ENCODE peak calls at places on chromosome 22, in five cellular contexts. One of them, this sample, is unnamed.

GRCh38 chr22:43498856-43499253 is 87.0 kb downstream of the MPPED1 start:
- DNase-seq in A549: no peak
- DNase-seq in HepG2: no peak
- DNase-seq in K562: no peak
- DNase-seq in HCT116: no peak
- DNase-seq in this sample: no peak

GRCh38 chr22:46564084-46564714 is 26.8 kb upstream of the CELSR1 start:
- DNase-seq in A549: no peak
- DNase-seq in HepG2: no peak
- DNase-seq in K562: no peak
- DNase-seq in HCT116: no peak
- DNase-seq in this sample: no peak

GRCh38 chr22:22463855-22464540 is 44.5 kb downstream of the ZNF280B start:
- DNase-seq in A549: peak
- DNase-seq in HepG2: peak
- DNase-seq in K562: peak
- DNase-seq in HCT116: peak
- DNase-seq in this sample: peak

GRCh38 chr22:28899199-28899853 is 16.0 kb downstream of the ZNRF3 start:
- DNase-seq in A549: no peak
- DNase-seq in HepG2: no peak
- DNase-seq in K562: no peak
- DNase-seq in HCT116: no peak
- DNase-seq in this sample: peak

GRCh38 chr22:19815093-19815822 is 39.4 kb downstream of the GNB1L start:
- DNase-seq in A549: no peak
- DNase-seq in HepG2: no peak
- DNase-seq in K562: peak
- DNase-seq in HCT116: no peak
- DNase-seq in this sample: no peak

GRCh38 chr22:38176170-38176741 is 5.4 kb downstream of the PLA2G6 start:
- DNase-seq in A549: no peak
- DNase-seq in HepG2: no peak
- DNase-seq in K562: no peak
- DNase-seq in HCT116: no peak
- DNase-seq in this sample: peak

GRCh38 chr22:43811777-43812148 is 342 bp downstream of the EFCAB6 start:
- DNase-seq in A549: no peak
- DNase-seq in HepG2: no peak
- DNase-seq in K562: no peak
- DNase-seq in HCT116: no peak
- DNase-seq in this sample: peak

GRCh38 chr22:45308624-45309421 is 911 bp upstream of the FAM118A start:
- DNase-seq in A549: no peak
- DNase-seq in HepG2: no peak
- DNase-seq in K562: no peak
- DNase-seq in HCT116: peak
- DNase-seq in this sample: no peak

GRCh38 chr22:48338793-48339705 is 1488.6 kb downstream of the BRD1 start:
- DNase-seq in A549: no peak
- DNase-seq in HepG2: no peak
- DNase-seq in K562: no peak
- DNase-seq in HCT116: no peak
- DNase-seq in this sample: no peak

GRCh38 chr22:42856865-42857704 is at the start of gene ARFGAP3:
- DNase-seq in A549: peak
- DNase-seq in HepG2: peak
- DNase-seq in K562: peak
- DNase-seq in HCT116: peak
- DNase-seq in this sample: peak

GRCh38 chr22:42472671-42473070 is 40.5 kb upstream of the NFAM1 start:
- DNase-seq in A549: no peak
- DNase-seq in HepG2: no peak
- DNase-seq in K562: no peak
- DNase-seq in HCT116: no peak
- DNase-seq in this sample: no peak

GRCh38 chr22:45478108-45478771 is 24.4 kb upstream of the FBLN1 start:
- DNase-seq in A549: peak
- DNase-seq in HepG2: peak
- DNase-seq in K562: no peak
- DNase-seq in HCT116: no peak
- DNase-seq in this sample: peak

GRCh38 chr22:17243524-17243923 is 24.3 kb upstream of the ADA2 start:
- DNase-seq in A549: peak
- DNase-seq in HepG2: no peak
- DNase-seq in K562: no peak
- DNase-seq in HCT116: no peak
- DNase-seq in this sample: no peak

GRCh38 chr22:46667245-46667623 is 47.0 kb downstream of the GRAMD4 start:
- DNase-seq in A549: no peak
- DNase-seq in HepG2: no peak
- DNase-seq in K562: no peak
- DNase-seq in HCT116: no peak
- DNase-seq in this sample: no peak

GRCh38 chr22:40499187-40499753 is 128.9 kb downstream of the SGSM3 start:
- DNase-seq in A549: peak
- DNase-seq in HepG2: peak
- DNase-seq in K562: peak
- DNase-seq in HCT116: peak
- DNase-seq in this sample: peak

GRCh38 chr22:20494978-20495860 is at the start of gene KLHL22:
- DNase-seq in A549: no peak
- DNase-seq in HepG2: peak
- DNase-seq in K562: peak
- DNase-seq in HCT116: no peak
- DNase-seq in this sample: peak

GRCh38 chr22:43042101-43042780 is 27.3 kb upstream of the PACSIN2 start:
- DNase-seq in A549: no peak
- DNase-seq in HepG2: no peak
- DNase-seq in K562: no peak
- DNase-seq in HCT116: no peak
- DNase-seq in this sample: peak

GRCh38 chr22:45335854-45336492 is 26.2 kb downstream of the FAM118A start:
- DNase-seq in A549: no peak
- DNase-seq in HepG2: no peak
- DNase-seq in K562: no peak
- DNase-seq in HCT116: no peak
- DNase-seq in this sample: no peak

GRCh38 chr22:45574069-45574703 is 71.5 kb downstream of the FBLN1 start:
- DNase-seq in A549: no peak
- DNase-seq in HepG2: no peak
- DNase-seq in K562: no peak
- DNase-seq in HCT116: no peak
- DNase-seq in this sample: no peak

GRCh38 chr22:30460147-30460546 is 11.7 kb downstream of the SEC14L3 start:
- DNase-seq in A549: peak
- DNase-seq in HepG2: no peak
- DNase-seq in K562: no peak
- DNase-seq in HCT116: no peak
- DNase-seq in this sample: no peak

GRCh38 chr22:25656724-25657123 is 85.3 kb upstream of the MYO18B start:
- DNase-seq in A549: no peak
- DNase-seq in HepG2: no peak
- DNase-seq in K562: no peak
- DNase-seq in HCT116: no peak
- DNase-seq in this sample: no peak

GRCh38 chr22:36911887-36912661 is 1.4 kb upstream of the CSF2RB start:
- DNase-seq in A549: no peak
- DNase-seq in HepG2: no peak
- DNase-seq in K562: no peak
- DNase-seq in HCT116: no peak
- DNase-seq in this sample: no peak

GRCh38 chr22:48651981-48652538 is 1175.6 kb downstream of the BRD1 start:
- DNase-seq in A549: no peak
- DNase-seq in HepG2: no peak
- DNase-seq in K562: no peak
- DNase-seq in HCT116: no peak
- DNase-seq in this sample: no peak

GRCh38 chr22:31611065-31611760 is 50.8 kb downstream of the PISD start:
- DNase-seq in A549: no peak
- DNase-seq in HepG2: no peak
- DNase-seq in K562: no peak
- DNase-seq in HCT116: no peak
- DNase-seq in this sample: peak

GRCh38 chr22:37777122-37777687 is 30.5 kb upstream of the GCAT start:
- DNase-seq in A549: no peak
- DNase-seq in HepG2: peak
- DNase-seq in K562: peak
- DNase-seq in HCT116: peak
- DNase-seq in this sample: peak

GRCh38 chr22:49943771-49944398 is 16.7 kb upstream of the PIM3 start:
- DNase-seq in A549: no peak
- DNase-seq in HepG2: no peak
- DNase-seq in K562: no peak
- DNase-seq in HCT116: no peak
- DNase-seq in this sample: no peak

GRCh38 chr22:49942565-49943404 is 17.8 kb upstream of the PIM3 start:
- DNase-seq in A549: peak
- DNase-seq in HepG2: peak
- DNase-seq in K562: no peak
- DNase-seq in HCT116: no peak
- DNase-seq in this sample: no peak

GRCh38 chr22:49946612-49947295 is 13.8 kb upstream of the PIM3 start:
- DNase-seq in A549: no peak
- DNase-seq in HepG2: peak
- DNase-seq in K562: no peak
- DNase-seq in HCT116: no peak
- DNase-seq in this sample: no peak

GRCh38 chr22:49943405-49943765 is 17.2 kb upstream of the PIM3 start:
- DNase-seq in A549: no peak
- DNase-seq in HepG2: no peak
- DNase-seq in K562: no peak
- DNase-seq in HCT116: no peak
- DNase-seq in this sample: no peak

GRCh38 chr22:49944399-49944891 is 16.1 kb upstream of the PIM3 start:
- DNase-seq in A549: peak
- DNase-seq in HepG2: no peak
- DNase-seq in K562: no peak
- DNase-seq in HCT116: no peak
- DNase-seq in this sample: no peak
- TF ChIP-seq RAD21 in A549: no peak
- TF ChIP-seq RAD21 in HepG2: peak
- TF ChIP-seq RAD21 in K562: no peak
- TF ChIP-seq RAD21 in HCT116: no peak
- TF ChIP-seq RAD21 in this sample: no peak

DNA sequence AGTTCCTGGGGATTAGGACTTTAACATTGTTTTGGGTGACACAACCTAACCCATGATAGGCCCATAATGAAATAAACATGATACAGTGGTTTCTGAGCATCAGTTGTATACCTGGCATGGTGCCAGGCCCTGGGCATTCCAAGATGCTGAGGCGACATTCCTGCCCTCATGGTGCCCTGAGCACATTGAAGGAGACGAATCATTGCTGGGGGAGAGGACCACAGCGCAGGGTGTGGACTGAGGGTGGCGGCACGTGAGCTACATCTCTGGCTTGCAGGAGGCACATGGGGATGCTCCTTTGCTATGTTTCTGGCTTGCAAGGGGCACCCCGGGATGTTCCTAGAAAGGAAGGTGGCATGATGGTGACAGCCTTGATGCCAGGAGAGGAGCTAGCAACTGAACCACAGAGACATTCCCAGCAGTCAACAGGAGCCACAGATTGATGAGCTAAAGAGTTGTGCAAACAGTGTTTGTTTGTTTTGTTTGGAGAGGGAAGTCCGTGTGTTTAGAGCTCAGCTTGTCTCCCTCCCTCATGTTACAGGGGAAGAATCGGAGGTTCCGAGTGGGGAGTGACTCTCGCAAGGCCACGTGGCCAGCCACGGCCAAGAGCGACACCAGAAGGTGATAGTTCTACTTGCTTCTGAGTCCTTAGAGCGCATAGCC is 106.4 kb downstream of the MIAT start:
- DNase-seq in A549: peak
- DNase-seq in HepG2: peak
- DNase-seq in K562: no peak
- DNase-seq in HCT116: no peak
- DNase-seq in this sample: peak
- TF ChIP-seq RAD21 in A549: peak
- TF ChIP-seq RAD21 in HepG2: no peak
- TF ChIP-seq RAD21 in K562: no peak
- TF ChIP-seq RAD21 in HCT116: no peak
- TF ChIP-seq RAD21 in this sample: no peak

DNA sequence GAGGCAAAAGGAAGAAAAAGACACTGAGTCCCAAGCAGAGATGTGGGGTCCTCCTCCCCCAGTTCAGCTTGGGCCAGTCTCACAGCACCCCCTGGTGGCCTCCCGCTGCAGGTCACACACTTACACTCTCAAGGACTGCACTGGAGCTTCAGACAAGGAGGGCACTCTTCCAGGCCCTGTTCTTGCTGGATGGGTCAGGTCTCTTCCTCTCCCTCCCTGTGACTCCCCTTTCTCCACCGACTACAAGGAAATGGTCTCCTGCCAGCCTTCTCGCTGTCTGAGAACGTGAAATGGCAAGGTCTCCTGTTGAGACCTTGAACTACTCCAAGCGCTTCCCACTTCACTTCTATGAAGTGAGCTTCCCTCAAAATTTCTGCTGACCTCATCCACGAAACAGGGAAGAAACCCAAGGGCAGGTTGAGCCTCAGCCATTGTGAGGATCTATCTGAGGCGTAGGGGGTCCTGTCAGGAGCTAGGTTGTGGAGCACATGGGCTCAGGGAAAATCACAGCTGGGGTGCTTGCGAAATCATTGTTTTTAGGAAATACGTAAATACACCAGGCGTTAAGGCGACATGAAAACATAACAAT is 11.2 kb upstream of the IGLL1 start:
- DNase-seq in A549: peak
- DNase-seq in HepG2: peak
- DNase-seq in K562: peak
- DNase-seq in HCT116: peak
- DNase-seq in this sample: peak
- TF ChIP-seq RAD21 in A549: peak
- TF ChIP-seq RAD21 in HepG2: peak
- TF ChIP-seq RAD21 in K562: peak
- TF ChIP-seq RAD21 in HCT116: peak
- TF ChIP-seq RAD21 in this sample: peak

DNA sequence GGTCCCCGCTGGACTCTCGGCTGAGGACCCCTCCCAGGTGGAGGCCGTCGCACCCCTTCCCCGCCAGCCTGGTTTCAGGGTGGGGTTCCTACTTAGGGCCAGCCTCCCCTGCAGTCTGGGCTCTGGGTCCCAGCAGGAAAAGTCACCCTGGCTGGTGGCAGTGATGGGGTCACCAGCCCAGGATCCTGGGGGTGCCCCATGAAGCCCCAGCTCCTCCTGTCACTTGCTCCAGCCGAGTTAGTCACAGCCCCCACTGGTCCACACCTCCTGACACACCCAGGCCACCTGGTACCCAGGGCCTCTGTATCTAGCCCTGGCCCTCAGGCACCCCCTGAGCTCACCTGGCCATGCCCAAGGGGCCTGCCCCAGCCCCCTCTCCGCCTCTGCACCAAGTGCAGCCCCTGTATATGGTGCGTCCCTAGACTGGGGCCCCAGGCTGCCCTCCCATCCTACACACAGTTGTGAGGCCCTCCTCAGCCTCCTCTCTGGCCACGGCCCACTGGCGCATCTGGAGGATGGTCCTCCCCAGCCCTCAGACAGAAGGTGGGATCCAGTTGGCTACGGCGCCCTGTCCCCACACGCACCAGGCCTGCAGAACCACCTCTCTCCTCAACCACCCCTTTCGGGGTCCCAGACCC is 6.7 kb downstream of the PLXNB2 start:
- DNase-seq in A549: no peak
- DNase-seq in HepG2: no peak
- DNase-seq in K562: no peak
- DNase-seq in HCT116: no peak
- DNase-seq in this sample: no peak
- TF ChIP-seq RAD21 in A549: no peak
- TF ChIP-seq RAD21 in HepG2: no peak
- TF ChIP-seq RAD21 in K562: no peak
- TF ChIP-seq RAD21 in HCT116: no peak
- TF ChIP-seq RAD21 in this sample: no peak

This sample was measured in IMR-90.